ENCODE peak calls at places on chromosomes 7 and 10, in four cellular contexts. Q, M, W and G are unnamed samples.

GRCh38 chr7:114930107-114930521 is 8.2 kb downstream of the MDFIC start:
- DNase-seq in Q (no peak), M (no peak), W (peak), G (no peak)

GRCh38 chr10:127372361-127372760 is 176.0 kb upstream of the INSYN2A start:
- DNase-seq in M (no peak), Q (no peak), W (no peak), G (no peak)

GRCh38 chr10:88186335-88186734 is 322.9 kb downstream of the PTEN start:
- DNase-seq in M (no peak), Q (no peak), W (peak), G (no peak)

GRCh38 chr7:129436335-129436923 is 2.2 kb downstream of the STRIP2 start:
- DNase-seq in M (no peak), Q (no peak), W (no peak), G (no peak)

GRCh38 chr7:77923419-77923818 is 124.8 kb downstream of the PHTF2 start:
- DNase-seq in W (no peak), Q (no peak), M (no peak), G (no peak)

GRCh38 chr7:1961776-1962276 is 270.9 kb downstream of the MAD1L1 start:
- DNase-seq in Q (peak), M (no peak), W (peak), G (no peak)

GRCh38 chr7:47991741-47992311 is 12.4 kb upstream of the HUS1 start:
- DNase-seq in M (peak), Q (peak), W (peak), G (peak)

GRCh38 chr10:6211341-6212265 is 8.9 kb downstream of the PFKFB3 start:
- DNase-seq in W (peak), Q (no peak), M (peak), G (no peak)

GRCh38 chr7:146660839-146661238 is 544.2 kb downstream of the CNTNAP2 start:
- DNase-seq in W (no peak), Q (no peak), M (no peak), G (no peak)

GRCh38 chr10:30784896-30785605 is 155.5 kb upstream of the LYZL2 start:
- DNase-seq in Q (peak), M (peak), W (peak), G (peak)

GRCh38 chr10:17673517-17674051 is 29.6 kb downstream of the STAM start:
- DNase-seq in W (peak), Q (peak), M (peak), G (no peak)

GRCh38 chr10:15829495-15829894 is 30.8 kb downstream of the MINDY3 start:
- DNase-seq in Q (no peak), M (no peak), W (no peak), G (no peak)

GRCh38 chr10:18976681-18977251 is 71.8 kb upstream of the MALRD1 start:
- DNase-seq in W (no peak), Q (no peak), M (peak), G (no peak)

GRCh38 chr7:138243430-138243829 is 167.2 kb downstream of the AKR1D1 start:
- DNase-seq in M (peak), Q (peak), W (no peak), G (no peak)

GRCh38 chr7:151083071-151083823 is at the start of gene TMUB1:
- DNase-seq in W (peak), Q (peak), M (peak), G (peak)

GRCh38 chr10:26937371-26937770 is 76.6 kb upstream of the ABI1 start:
- DNase-seq in Q (no peak), W (no peak), M (no peak), G (no peak)

GRCh38 chr7:95335093-95335492 is 10.8 kb upstream of the PON1 start:
- DNase-seq in W (peak), Q (peak), M (no peak), G (no peak)

GRCh38 chr7:108016841-108017775 is 14.1 kb upstream of the LAMB1 start:
- DNase-seq in W (peak), M (peak), Q (peak), G (no peak)

GRCh38 chr10:117619710-117620405 is 77.3 kb downstream of the EMX2 start:
- DNase-seq in W (no peak), M (no peak), Q (no peak), G (no peak)

GRCh38 chr7:1113548-1113885 is 25.6 kb downstream of the GPER1 start:
- DNase-seq in W (no peak), Q (no peak), M (no peak), G (no peak)

GRCh38 chr10:69644658-69645295 is 14.7 kb downstream of the FAM241B start:
- DNase-seq in W (peak), Q (peak), M (peak), G (no peak)

GRCh38 chr10:68796609-68797008 is 30.7 kb upstream of the STOX1 start:
- DNase-seq in Q (peak), W (peak), M (no peak), G (no peak)

GRCh38 chr10:85558533-85558932 is 808.1 kb downstream of the GRID1 start:
- DNase-seq in Q (no peak), W (no peak), M (no peak), G (no peak)

GRCh38 chr7:118737935-118738334 is 513.4 kb downstream of the ANKRD7 start:
- DNase-seq in Q (no peak), W (no peak), M (no peak), G (no peak)

GRCh38 chr7:149369497-149369896 is 91.4 kb downstream of the ZNF777 start:
- DNase-seq in M (peak), W (no peak), Q (no peak), G (no peak)

GRCh38 chr10:102395677-102396197 is at the start of gene NFKB2:
- DNase-seq in M (peak), Q (no peak), W (no peak), G (no peak)

GRCh38 chr7:35026154-35026553 is 11.1 kb downstream of the DPY19L1 start:
- DNase-seq in W (no peak), Q (no peak), M (no peak), G (no peak)

GRCh38 chr10:99593312-99593711 is 26.9 kb downstream of the SLC25A28 start:
- DNase-seq in W (no peak), M (peak), Q (no peak), G (no peak)

GRCh38 chr7:44801890-44802289 is 5.4 kb downstream of the PPIA start:
- DNase-seq in M (no peak), W (peak), Q (no peak), G (no peak)

GRCh38 chr7:149497467-149498261 is at the start of gene ZNF746:
- DNase-seq in W (peak), Q (peak), M (peak), G (peak)

GRCh38 chr7:133053321-133053891 is 28.5 kb downstream of the CHCHD3 start:
- DNase-seq in Q (peak), M (no peak), W (peak), G (no peak)

GRCh38 chr7:66522518-66522917 is 106.2 kb upstream of the KCTD7 start:
- DNase-seq in M (no peak), W (no peak), Q (no peak), G (no peak)

GRCh38 chr7:22318376-22318775 is 38.6 kb downstream of the RAPGEF5 start:
- DNase-seq in Q (no peak), M (no peak), W (no peak), G (no peak)

GRCh38 chr7:106384373-106384772 is 99.6 kb upstream of the NAMPT start:
- DNase-seq in Q (no peak), M (no peak), W (no peak), G (no peak)

DNA sequence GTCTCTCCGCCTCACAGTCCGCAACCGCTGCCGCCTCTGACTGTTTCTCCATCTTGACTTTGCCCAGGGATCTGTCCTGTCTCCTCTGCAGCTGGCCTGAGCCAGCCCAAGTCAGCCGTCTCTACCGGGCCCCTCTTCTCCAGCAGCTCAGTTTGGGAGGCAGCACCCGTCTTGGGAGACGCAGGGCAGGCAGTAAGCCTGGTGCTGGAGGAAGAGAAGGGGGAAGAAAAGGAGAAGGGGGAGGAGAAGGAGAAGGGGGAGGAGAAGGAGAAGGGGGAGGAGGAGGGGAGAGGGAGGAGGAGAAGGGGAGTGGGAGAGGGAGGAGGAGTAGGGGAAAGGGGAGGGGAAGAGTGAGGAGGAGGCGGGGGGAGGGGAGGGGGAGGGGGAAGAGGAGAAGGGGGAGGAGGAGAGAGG is 36.0 kb upstream of the FZD9 start:
- DNase-seq in M (peak), W (no peak), Q (no peak), G (no peak)
- H3K4me3 ChIP-seq in M (no peak), W (no peak), Q (no peak), G (no peak)

GRCh38 chr7:104922187-104923009 is 91.6 kb upstream of the KMT2E start:
- DNase-seq in Q (no peak), W (peak), M (no peak), G (no peak)

GRCh38 chr7:104926189-104926904 is 87.7 kb upstream of the KMT2E start:
- DNase-seq in W (no peak), Q (no peak), M (peak), G (no peak)

GRCh38 chr7:104926905-104927454 is 87.0 kb upstream of the KMT2E start:
- DNase-seq in M (peak), Q (no peak), W (no peak), G (no peak)

GRCh38 chr7:104921596-104921995 is 92.4 kb upstream of the KMT2E start:
- DNase-seq in Q (no peak), M (no peak), W (no peak), G (no peak)

GRCh38 chr7:104923010-104923421 is 91.0 kb upstream of the KMT2E start:
- DNase-seq in W (peak), Q (peak), M (peak), G (peak)
- H3K4me3 ChIP-seq in W (no peak), Q (no peak), M (no peak), G (no peak)

GRCh38 chr10:14010083-14010551 is 320.6 kb downstream of the FRMD4A start:
- DNase-seq in M (no peak), Q (peak), W (peak), G (no peak)
- H3K4me3 ChIP-seq in M (no peak), Q (peak), W (peak), G (peak)

GRCh38 chr7:102913846-102914245 is 1.0 kb downstream of the LRRC17 start:
- DNase-seq in M (no peak), Q (peak), W (no peak), G (no peak)

GRCh38 chr7:102912742-102913141 is at the start of gene LRRC17:
- DNase-seq in Q (peak), W (peak), M (peak), G (no peak)

GRCh38 chr7:102916426-102916825 is 3.6 kb downstream of the LRRC17 start:
- DNase-seq in M (no peak), Q (peak), W (peak), G (no peak)

GRCh38 chr7:102916881-102917280 is 4.1 kb downstream of the LRRC17 start:
- DNase-seq in M (no peak), Q (peak), W (peak), G (no peak)

GRCh38 chr7:102914585-102914984 is 1.8 kb downstream of the LRRC17 start:
- DNase-seq in W (peak), Q (peak), M (peak), G (no peak)
- H3K4me3 ChIP-seq in W (peak), Q (peak), M (peak), G (no peak)

GRCh38 chr7:70725448-70725847 is 406.5 kb upstream of the GALNT17 start:
- DNase-seq in W (no peak), Q (no peak), M (no peak), G (no peak)

GRCh38 chr7:70726294-70726693 is 405.6 kb upstream of the GALNT17 start:
- DNase-seq in Q (no peak), M (no peak), W (no peak), G (no peak)

GRCh38 chr7:70728873-70729552 is 402.9 kb upstream of the GALNT17 start:
- DNase-seq in Q (peak), W (no peak), M (peak), G (no peak)

GRCh38 chr7:70727861-70728260 is 404.1 kb upstream of the GALNT17 start:
- DNase-seq in M (no peak), W (no peak), Q (no peak), G (no peak)

GRCh38 chr7:70726951-70727378 is 405.0 kb upstream of the GALNT17 start:
- DNase-seq in M (no peak), Q (no peak), W (no peak), G (no peak)
- H3K4me3 ChIP-seq in M (no peak), Q (no peak), W (no peak), G (no peak)

DNA sequence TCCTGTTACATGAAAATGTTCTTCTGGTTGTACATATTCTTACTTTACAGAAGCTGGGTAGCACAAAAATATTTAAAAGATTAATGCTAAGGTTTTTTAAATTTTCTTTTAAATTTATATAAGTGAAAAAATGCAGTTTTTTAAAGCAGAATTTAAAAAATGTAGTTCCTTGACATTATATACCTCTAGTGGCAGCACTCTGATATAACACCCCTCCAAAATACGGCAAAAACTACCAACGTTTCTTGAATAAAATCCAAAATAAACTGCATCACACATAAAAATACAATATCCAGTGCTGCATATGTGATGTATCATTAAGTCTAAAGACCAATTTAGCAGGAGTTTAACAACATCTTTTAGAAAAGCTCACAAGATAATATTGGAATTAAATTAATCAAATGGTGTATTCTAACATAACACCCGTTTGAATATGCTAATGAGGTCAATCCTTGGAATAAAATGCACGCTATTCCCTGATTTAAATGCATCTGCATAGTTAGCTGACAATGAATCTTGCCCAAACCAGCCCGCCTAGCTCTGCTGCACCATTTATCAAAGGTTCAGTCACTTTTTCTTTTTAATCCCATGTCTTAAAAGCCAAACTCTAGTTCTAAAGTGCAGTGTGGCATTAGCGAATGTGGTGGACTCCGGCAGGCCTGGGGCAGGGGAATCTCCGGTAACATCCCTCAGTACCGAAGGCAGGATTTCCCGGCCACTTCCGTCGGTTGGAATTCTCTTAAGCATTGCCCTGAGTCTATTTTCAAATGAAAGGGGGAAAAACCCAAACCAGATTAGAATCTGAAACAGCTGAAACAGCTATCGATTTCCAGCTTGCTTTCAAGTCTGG is 1.2 kb downstream of the TCERG1L start:
- DNase-seq in W (no peak), Q (no peak), M (no peak), G (no peak)
- H3K4me3 ChIP-seq in W (no peak), Q (no peak), M (peak), G (no peak)